ENCODE peak calls at places on chromosomes 4 and X, in four cellular contexts. Y is stimulated activated CD8-positive, alpha-beta memory T cell treated with anti-CD3 and anti-CD28 coated beads, Interleukin-15, amount 100 ng/mL, for 4 hours; S is AG04450; U is NCI-H748 treated with DMSO at 0.1 percent for 48 hours. H is an unnamed sample.

GRCh38 chr4:176902710-176903323 is 110.1 kb upstream of the VEGFC start:
- DNase-seq in Y (no peak), S (peak), U (no peak), H (peak)

GRCh38 chr4:17301869-17302268 is 210.0 kb downstream of the QDPR start:
- DNase-seq in Y (no peak), S (no peak), U (no peak), H (no peak)

GRCh38 chr4:82282875-82283274 is 90.9 kb downstream of the HNRNPD start:
- DNase-seq in Y (no peak), S (no peak), U (no peak), H (no peak)

GRCh38 chr4:103018391-103019318 is 850 bp downstream of the SLC9B1 start:
- DNase-seq in Y (no peak), S (no peak), U (peak), H (no peak)

GRCh38 chrX:153829799-153830631 is at the start of gene PDZD4:
- DNase-seq in Y (no peak), S (no peak), U (no peak), H (no peak)

GRCh38 chrX:118536687-118537461 is 41.3 kb downstream of the DOCK11 start:
- DNase-seq in Y (peak), S (no peak), U (no peak), H (peak)

GRCh38 chrX:13755254-13755653 is 20.7 kb downstream of the OFD1 start:
- DNase-seq in Y (no peak), S (no peak), U (no peak), H (no peak)

GRCh38 chr4:10278071-10278470 is 161.5 kb upstream of the WDR1 start:
- DNase-seq in Y (no peak), S (no peak), U (no peak), H (no peak)

GRCh38 chr4:59904331-59904730 is 1295.8 kb upstream of the ADGRL3 start:
- DNase-seq in Y (no peak), S (no peak), U (no peak), H (no peak)

GRCh38 chr4:137819964-137820383 is 287.7 kb upstream of the PCDH18 start:
- DNase-seq in Y (no peak), S (peak), U (peak), H (peak)

GRCh38 chrX:1658083-1658463 is 43.2 kb downstream of the ASMT start:
- DNase-seq in Y (no peak), S (no peak), U (no peak), H (no peak)

GRCh38 chrX:115892056-115892708 is 278.4 kb upstream of the AGTR2 start:
- DNase-seq in Y (no peak), S (no peak), U (no peak), H (no peak)

GRCh38 chrX:104118765-104119164 is 6.4 kb downstream of the ZCCHC18 start:
- DNase-seq in Y (no peak), S (no peak), U (peak), H (no peak)

GRCh38 chr4:13920901-13921300 is 293.4 kb upstream of the BOD1L1 start:
- DNase-seq in Y (no peak), S (peak), U (no peak), H (peak)

GRCh38 chrX:123993326-123993725 is 31.8 kb downstream of the STAG2 start:
- DNase-seq in Y (no peak), S (peak), U (no peak), H (peak)